ENCODE peak calls at places on chromosomes 2 and 18, in seven cellular contexts. U is sciatic nerve, T is anterior cingulate cortex, P is AG09309, G is fibroblast of villous mesenchyme, O is caudate nucleus, A is HS-5. W is an unnamed sample.

GRCh38 chr2:105885456-105885855 is 140.7 kb downstream of the NCK2 start:
- DNase-seq in A (no peak), P (no peak), G (no peak), U (no peak), T (no peak), O (no peak), W (no peak)

GRCh38 chr18:62715829-62716678 is 713 bp downstream of the PHLPP1 start:
- DNase-seq in O (no peak), T (peak; percentile 8), G (peak; percentile 55), P (no peak), A (no peak), U (peak; percentile 72), W (peak; percentile 83)

GRCh38 chr2:106336740-106337139 is 131.5 kb downstream of the RGPD3 start:
- DNase-seq in T (no peak), O (no peak), G (no peak), U (no peak), P (no peak), A (no peak), W (no peak)

GRCh38 chr18:23838801-23839366 is 149.6 kb downstream of the LAMA3 start:
- DNase-seq in U (no peak), T (no peak), A (no peak), G (peak; percentile 60), P (no peak), O (no peak), W (no peak)

GRCh38 chr18:26511339-26512071 is 36.8 kb downstream of the KCTD1 start:
- DNase-seq in P (no peak), U (no peak), A (no peak), O (no peak), T (no peak), G (no peak), W (no peak)

GRCh38 chr18:33577688-33578370 is at the start of gene ASXL3:
- DNase-seq in P (no peak), O (peak; percentile 43), A (no peak), T (peak; percentile 24), U (peak; percentile 72), G (no peak), W (no peak)

GRCh38 chr2:237290249-237290648 is 123.7 kb downstream of the COL6A3 start:
- DNase-seq in U (peak; percentile 84), P (peak; percentile 80), G (peak; percentile 93), T (no peak), O (no peak), A (no peak), W (peak; percentile 91)

GRCh38 chr2:219557320-219557719 is 13.5 kb downstream of the TMEM198 start:
- DNase-seq in U (peak; percentile 60), P (no peak), A (no peak), T (no peak), G (no peak), O (no peak), W (no peak)

GRCh38 chr2:174080672-174081121 is 115.5 kb upstream of the SP3 start:
- DNase-seq in G (no peak), A (no peak), O (no peak), U (no peak), P (no peak), T (no peak), W (no peak)

GRCh38 chr2:109136542-109136941 is 7.5 kb downstream of the SH3RF3 start:
- DNase-seq in O (no peak), T (no peak), G (no peak), P (no peak), A (no peak), U (peak; percentile 30), W (no peak)

GRCh38 chr18:61742555-61743429 is 150.0 kb downstream of the RNF152 start:
- DNase-seq in U (no peak), O (no peak), G (peak; percentile 29), P (no peak), T (no peak), A (no peak), W (no peak)

GRCh38 chr2:41782306-41783158 is 265.3 kb upstream of the PKDCC start:
- DNase-seq in O (no peak), A (no peak), U (no peak), P (no peak), G (peak; percentile 40), T (no peak), W (no peak)

GRCh38 chr18:3044931-3045698 is 32.2 kb upstream of the LPIN2 start:
- DNase-seq in O (no peak), T (no peak), G (no peak), A (no peak), U (peak; percentile 65), P (no peak), W (no peak)

GRCh38 chr2:102008490-102008889 is 16.7 kb downstream of the IL1R2 start:
- DNase-seq in P (no peak), T (no peak), U (no peak), O (no peak), A (no peak), G (no peak), W (no peak)

GRCh38 chr2:108944601-108945241 is 44.3 kb downstream of the EDAR start:
- DNase-seq in U (no peak), G (no peak), T (no peak), A (no peak), P (no peak), O (no peak), W (no peak)

GRCh38 chr2:220162320-220162719 is 534.9 kb downstream of the SLC4A3 start:
- DNase-seq in U (no peak), G (peak; percentile 32), A (peak; percentile 15), T (no peak), P (peak; percentile 41), O (no peak), W (no peak)

GRCh38 chr2:195514365-195514764 is 142.7 kb upstream of the SLC39A10 start:
- DNase-seq in A (no peak), P (no peak), O (no peak), G (no peak), T (no peak), U (no peak), W (no peak)

GRCh38 chr18:62418258-62418657 is 93.1 kb downstream of the TNFRSF11A start:
- DNase-seq in U (no peak), T (no peak), G (no peak), P (no peak), A (no peak), O (no peak), W (no peak)

GRCh38 chr2:11248-11941 is 34.9 kb downstream of the FAM110C start:
- DNase-seq in A (no peak), P (no peak), T (no peak), O (no peak), U (peak; percentile 75), G (peak; percentile 95), W (no peak)

GRCh38 chr2:98293931-98294687 is 52.1 kb upstream of the CNGA3 start:
- DNase-seq in U (no peak), G (no peak), O (no peak), P (no peak), T (no peak), A (no peak), W (no peak)

GRCh38 chr2:45009928-45010705 is 865 bp upstream of the SIX2 start:
- DNase-seq in U (peak; percentile 90), O (no peak), T (no peak), A (peak; percentile 76), G (peak; percentile 65), P (no peak), W (peak; percentile 79)

GRCh38 chr2:240482141-240482540 is 46.7 kb downstream of the GPC1 start:
- DNase-seq in O (no peak), T (no peak), G (no peak), U (no peak), P (no peak), A (no peak), W (peak; percentile 63)

GRCh38 chr2:6301426-6301825 is 564.3 kb downstream of the CMPK2 start:
- DNase-seq in G (no peak), P (no peak), O (no peak), A (no peak), U (no peak), T (no peak), W (no peak)

GRCh38 chr2:74291891-74292621 is 51.2 kb downstream of the SLC4A5 start:
- DNase-seq in A (no peak), U (no peak), O (no peak), T (no peak), G (no peak), P (no peak), W (no peak)

GRCh38 chr2:180907731-180908130 is 72.7 kb upstream of the UBE2E3 start:
- DNase-seq in P (no peak), G (no peak), A (peak; percentile 68), T (no peak), U (no peak), O (no peak), W (no peak)

GRCh38 chr2:113273031-113273551 is 5.6 kb downstream of the PAX8 start:
- DNase-seq in U (no peak), G (peak; percentile 28), T (no peak), O (no peak), A (no peak), P (no peak), W (no peak)

GRCh38 chr2:201204655-201205515 is 21.9 kb downstream of the CASP10 start:
- DNase-seq in O (no peak), U (no peak), G (no peak), P (no peak), A (no peak), T (no peak), W (no peak)

GRCh38 chr2:155980941-155981561 is 351.5 kb downstream of the NR4A2 start:
- DNase-seq in O (no peak), U (no peak), P (no peak), G (no peak), T (no peak), A (no peak), W (no peak)

GRCh38 chr18:49728542-49728941 is 84.8 kb downstream of the ACAA2 start:
- DNase-seq in A (no peak), O (no peak), T (no peak), G (peak; percentile 44), P (no peak), U (no peak), W (no peak)

GRCh38 chr2:161030260-161031063 is 129.8 kb upstream of the TANK start:
- DNase-seq in G (peak; percentile 98), P (peak; percentile 98), A (peak; percentile 95), T (no peak), U (no peak), O (no peak), W (no peak)

GRCh38 chr2:13193900-13194299 is 477.2 kb downstream of the TRIB2 start:
- DNase-seq in A (no peak), P (no peak), U (no peak), G (peak; percentile 6), O (no peak), T (no peak), W (no peak)

GRCh38 chr2:1854747-1855146 is 110.4 kb upstream of the PXDN start:
- DNase-seq in A (no peak), G (peak; percentile 36), P (no peak), U (no peak), O (peak; percentile 19), T (peak; percentile 64), W (peak; percentile 60)

GRCh38 chr2:22110244-22110651 is 986.5 kb downstream of the TDRD15 start:
- DNase-seq in O (no peak), T (no peak), G (no peak), A (no peak), U (no peak), P (no peak), W (no peak)

GRCh38 chr2:85497944-85498630 is 40.9 kb upstream of the MAT2A start:
- DNase-seq in U (no peak), O (no peak), T (no peak), A (no peak), P (no peak), G (no peak), W (no peak)

GRCh38 chr2:191979221-191979730 is 132.4 kb upstream of the CAVIN2 start:
- DNase-seq in U (no peak), P (no peak), T (no peak), O (no peak), A (no peak), G (no peak), W (no peak)

GRCh38 chr18:57561728-57562423 is 24.6 kb downstream of the FECH start:
- DNase-seq in P (no peak), O (no peak), T (no peak), G (peak; percentile 56), U (no peak), A (no peak), W (no peak)

W was measured in cardiac septum.